ENCODE peak calls at places on chromosomes 4 and X, in four cellular contexts. J, R, W and T are unnamed samples.

GRCh38 chr4:100547541-100548208 is 29.9 kb upstream of the EMCN start:
- DNase-seq in J (no peak), R (no peak), W (no peak), T (no peak)

GRCh38 chr4:83125738-83126141 is 11.2 kb upstream of the PLAC8 start:
- DNase-seq in J (no peak), W (no peak), R (no peak), T (no peak)

GRCh38 chr4:104129243-104129642 is 365.5 kb downstream of the CXXC4 start:
- DNase-seq in R (no peak), J (no peak), W (no peak), T (no peak)

GRCh38 chrX:19303216-19303880 is 40.4 kb upstream of the PDHA1 start:
- DNase-seq in W (peak; percentile 0), J (no peak), R (peak; percentile 45), T (no peak)

GRCh38 chrX:44012484-44013096 is 39.4 kb upstream of the NDP start:
- DNase-seq in J (peak; percentile 83), R (peak; percentile 41), W (no peak), T (peak; percentile 80)

GRCh38 chr4:48025005-48025404 is 8.4 kb downstream of the NIPAL1 start:
- DNase-seq in R (peak; percentile 33), J (no peak), W (peak; percentile 54), T (peak; percentile 13)

GRCh38 chrX:118497180-118497814 is 1.7 kb downstream of the DOCK11 start:
- DNase-seq in W (no peak), J (no peak), R (no peak), T (no peak)

GRCh38 chr4:109419679-109420078 is 13.9 kb upstream of the SEC24B start:
- DNase-seq in W (no peak), R (no peak), J (no peak), T (no peak)

GRCh38 chr4:163548481-163549243 is 54.2 kb downstream of the TMA16 start:
- DNase-seq in J (no peak), W (no peak), R (peak; percentile 69), T (no peak)

GRCh38 chr4:45147866-45148265 is 421.5 kb upstream of the GNPDA2 start:
- DNase-seq in W (no peak), J (no peak), R (no peak), T (no peak)

GRCh38 chrX:34734383-34734782 is 77.3 kb upstream of the TMEM47 start:
- DNase-seq in W (no peak), R (peak; percentile 62), J (no peak), T (no peak)

DNA sequence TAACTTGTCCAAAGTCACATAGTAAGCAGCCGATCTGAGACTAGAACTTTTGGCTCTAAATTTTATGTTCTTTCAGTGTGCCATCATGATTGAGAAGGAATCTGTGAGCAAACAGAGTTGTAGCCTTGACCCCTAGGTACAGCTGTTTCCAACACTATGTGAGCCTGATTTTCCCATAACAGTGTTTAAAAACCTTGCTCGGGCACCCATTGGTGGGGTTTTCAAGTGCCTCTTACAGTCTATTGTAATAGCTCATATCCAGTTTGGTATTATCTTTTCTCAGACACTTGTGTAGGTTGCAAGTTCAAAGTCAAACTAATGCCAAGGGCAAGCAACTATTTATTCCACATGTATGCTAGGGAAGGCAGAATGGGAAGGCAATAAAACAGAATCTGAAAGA is 467.9 kb downstream of the INPP4B start:
- DNase-seq in W (no peak), R (no peak), J (no peak), T (no peak)
- H3K4me3 ChIP-seq in W (no peak overlapping the region), R (no peak overlapping the region), J (no peak overlapping the region), T (no peak overlapping the region)

DNA sequence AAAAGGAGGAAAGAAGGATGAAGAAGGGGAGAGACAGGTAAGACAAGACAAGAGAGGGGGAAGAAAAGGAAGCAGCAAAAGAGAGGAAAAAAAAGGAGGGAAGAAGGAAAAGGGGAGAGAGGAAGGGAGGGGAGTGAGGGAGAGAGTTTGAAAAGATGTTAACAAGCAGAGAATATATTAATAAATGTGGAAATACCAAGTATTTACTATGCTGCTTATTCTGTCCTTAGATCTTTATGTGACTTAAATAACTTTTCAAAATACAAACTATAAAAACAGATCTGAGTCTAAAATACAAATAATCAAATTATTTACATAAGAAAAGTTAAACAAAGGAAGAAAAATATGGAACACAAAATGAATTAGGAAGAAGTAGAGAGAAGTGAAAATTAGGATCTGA is 18.4 kb upstream of the COX18 start:
- DNase-seq in W (no peak), R (no peak), J (no peak), T (no peak)
- H3K36me3 ChIP-seq in W (peaks cover 13% of the 10 kb centered on the region), R (peaks cover 27% of the 10 kb centered on the region), J (peaks cover 44% of the 10 kb centered on the region), T (peaks cover 62% of the 10 kb centered on the region)

GRCh38 chrX:49002091-49002935 is at the start of gene GRIPAP1:
- DNase-seq in R (peak; percentile 87), W (no peak), J (peak; percentile 79), T (peak; percentile 83)

GRCh38 chrX:48998391-48998790 is 3.7 kb downstream of the GRIPAP1 start:
- DNase-seq in R (no peak), J (no peak), W (no peak), T (no peak)

GRCh38 chrX:48999030-48999429 is 3.0 kb downstream of the GRIPAP1 start:
- DNase-seq in R (no peak), J (no peak), W (no peak), T (no peak)

GRCh38 chrX:49001521-49002090 is 458 bp downstream of the GRIPAP1 start:
- DNase-seq in R (peak; percentile 36), J (peak; percentile 53), W (no peak), T (no peak)

DNA sequence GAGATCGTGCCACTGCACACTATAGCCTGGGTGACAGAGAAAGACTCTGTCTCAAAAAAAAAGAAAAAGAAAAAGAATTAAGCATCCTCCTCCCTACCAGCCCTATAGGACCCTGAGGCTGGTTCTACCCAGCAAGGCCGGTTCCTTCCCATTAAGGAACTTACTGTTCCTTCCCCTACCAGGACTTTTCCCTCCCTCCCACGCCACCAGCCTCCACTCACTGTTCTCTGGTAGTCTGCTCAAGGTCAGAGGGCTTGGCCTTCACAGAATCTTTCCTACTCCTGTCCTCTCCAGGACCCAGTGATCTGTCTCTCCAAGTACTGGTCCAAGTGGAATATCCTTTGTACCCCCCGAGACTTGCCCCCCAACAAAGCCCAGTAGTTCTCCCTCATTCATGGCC is 1.4 kb downstream of the GRIPAP1 start:
- DNase-seq in R (no peak), W (no peak), J (no peak), T (no peak)
- H3K4me3 ChIP-seq in R (no peak overlapping the region), W (no peak overlapping the region), J (no peak overlapping the region), T (no peak overlapping the region)

DNA sequence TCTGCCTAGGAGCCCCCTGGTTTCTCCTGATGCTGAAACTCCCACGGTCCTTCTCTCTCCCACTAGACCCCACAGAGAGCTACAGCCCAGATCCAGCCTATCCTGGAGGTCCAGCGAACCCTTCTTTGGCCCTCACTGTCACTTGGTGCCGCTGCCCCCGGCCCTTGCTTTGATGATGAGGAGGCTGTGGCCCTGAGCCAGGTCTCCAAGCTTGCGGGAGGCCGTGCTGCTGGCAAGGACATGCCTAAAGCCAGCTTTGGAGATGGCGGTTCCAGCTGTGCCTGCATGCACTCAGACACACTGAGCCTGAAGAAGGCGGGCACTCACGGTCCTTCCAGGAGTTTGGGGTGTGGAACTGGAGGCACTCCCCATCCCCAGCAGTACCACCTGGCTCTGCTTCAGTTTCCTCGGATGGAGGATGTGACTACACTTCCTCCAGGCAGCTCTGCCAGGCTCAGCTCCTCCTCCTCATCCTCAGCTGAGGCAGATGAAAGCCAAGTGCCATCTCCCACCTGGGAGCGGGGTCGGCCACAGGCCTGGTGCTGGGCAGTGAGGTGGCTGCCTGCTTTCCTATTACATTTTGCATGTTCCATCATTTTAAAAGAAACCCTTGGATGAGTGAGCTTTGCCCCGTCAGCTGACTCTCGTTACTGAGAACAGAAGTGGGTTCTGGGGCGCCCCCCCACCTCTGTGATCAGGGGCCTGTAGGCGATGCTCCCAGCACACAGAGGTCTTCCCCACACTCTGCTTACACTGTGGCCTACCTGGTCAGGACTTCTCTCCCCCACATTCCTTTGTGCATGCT is 9.0 kb downstream of the TNIP2 start:
- DNase-seq in W (no peak), R (no peak), J (no peak), T (no peak)
- H3K36me3 ChIP-seq in W (peaks cover 38% of the 10 kb centered on the region), R (peaks cover 48% of the 10 kb centered on the region), J (peaks cover 48% of the 10 kb centered on the region), T (peaks cover 36% of the 10 kb centered on the region)

GRCh38 chr4:168605411-168605810 is 108.6 kb downstream of the PALLD start:
- DNase-seq in J (no peak), R (peak; percentile 83), W (no peak), T (peak; percentile 52)
- H3K4me3 ChIP-seq in J (no peak overlapping the region), R (no peak overlapping the region), W (no peak overlapping the region), T (no peak overlapping the region)

GRCh38 chr4:40221744-40222143 is 24.9 kb downstream of the RHOH start:
- DNase-seq in W (no peak), R (no peak), J (no peak), T (no peak)

GRCh38 chr4:40214038-40214437 is 17.2 kb downstream of the RHOH start:
- DNase-seq in W (no peak), R (no peak), J (no peak), T (no peak)

GRCh38 chr4:40214661-40215418 is 18.0 kb downstream of the RHOH start:
- DNase-seq in J (no peak), W (no peak), R (no peak), T (no peak)

GRCh38 chr4:40212674-40213504 is 16.1 kb downstream of the RHOH start:
- DNase-seq in W (no peak), R (peak; percentile 20), J (no peak), T (no peak)

DNA sequence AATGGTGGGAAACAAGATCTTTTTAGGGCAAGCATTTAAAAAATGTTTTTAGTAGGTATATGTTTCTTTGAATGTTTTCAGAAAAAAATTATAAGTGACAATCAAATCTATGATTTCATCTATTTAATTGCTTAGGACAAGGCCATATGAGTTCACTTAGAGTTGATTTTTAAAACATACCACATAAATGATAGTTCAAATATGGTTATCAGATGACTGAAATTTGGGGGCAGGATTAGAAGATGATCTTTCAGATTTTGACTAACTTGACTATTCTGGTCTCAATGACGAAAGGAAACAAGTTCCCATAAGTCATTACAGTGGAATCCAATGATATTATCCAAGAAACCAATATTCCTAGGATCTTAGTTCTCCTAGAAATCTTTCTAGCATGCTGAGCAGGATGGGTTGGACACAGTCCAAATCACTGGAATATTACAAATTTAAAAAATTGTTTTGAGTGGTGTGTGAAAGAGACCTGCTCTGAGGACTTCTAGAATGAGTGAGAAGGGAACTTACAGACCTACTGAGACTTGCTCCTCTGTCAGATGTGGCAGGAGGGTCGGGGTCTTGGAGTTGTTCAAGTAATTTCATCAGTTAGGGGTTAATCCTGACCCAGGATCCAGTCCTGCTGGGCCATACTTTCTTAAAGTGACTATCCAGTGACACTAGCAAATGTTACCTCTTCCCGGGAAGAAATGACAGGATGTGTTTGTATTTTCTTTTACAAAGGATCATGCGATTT is 20.0 kb downstream of the RHOH start:
- DNase-seq in R (no peak), W (no peak), J (no peak), T (no peak)
- H3K36me3 ChIP-seq in R (no peaks in the 10 kb centered on the region), W (no peaks in the 10 kb centered on the region), J (no peaks in the 10 kb centered on the region), T (no peaks in the 10 kb centered on the region)